ENCODE peak calls at places on chromosome 21, in six cellular contexts. L, D, T, I, S and E are unnamed samples.

GRCh38 chr21:18049461-18049860 is 195.2 kb upstream of the CHODL start:
- DNase-seq in L (no peak), D (no peak), T (no peak), I (no peak), S (no peak), E (no peak)

GRCh38 chr21:34983680-34984086 is 65.4 kb downstream of the RUNX1 start:
- DNase-seq in L (no peak), D (peak; percentile 25), T (no peak), I (no peak), S (no peak), E (no peak)

GRCh38 chr21:46661211-46661625 is 25.7 kb downstream of the PRMT2 start:
- DNase-seq in L (peak; percentile 66), D (no peak), T (peak; percentile 42), I (no peak), S (no peak), E (peak; percentile 46)

GRCh38 chr21:16865612-16866011 is 647.2 kb upstream of the CXADR start:
- DNase-seq in L (no peak), D (no peak), T (no peak), I (no peak), S (no peak), E (no peak)

GRCh38 chr21:29208666-29209059 is 78.2 kb downstream of the MAP3K7CL start:
- DNase-seq in L (no peak), D (no peak), T (no peak), I (no peak), S (no peak), E (no peak)

GRCh38 chr21:34793471-34793870 is 124.7 kb downstream of the CLIC6 start:
- DNase-seq in L (no peak), D (no peak), T (no peak), I (no peak), S (no peak), E (no peak)

GRCh38 chr21:43913928-43914327 is 48.9 kb downstream of the AGPAT3 start:
- DNase-seq in L (no peak), D (no peak), T (no peak), I (no peak), S (no peak), E (no peak)

GRCh38 chr21:43868461-43868860 is 3.4 kb downstream of the AGPAT3 start:
- DNase-seq in L (no peak), D (no peak), T (no peak), I (peak; percentile 51), S (no peak), E (no peak)

GRCh38 chr21:28257276-28257675 is 735.4 kb downstream of the LTN1 start:
- DNase-seq in L (no peak), D (no peak), T (no peak), I (no peak), S (no peak), E (no peak)

GRCh38 chr21:40146201-40146890 is 279.1 kb downstream of the PCP4 start:
- DNase-seq in L (no peak), D (no peak), T (no peak), I (no peak), S (no peak), E (no peak)

GRCh38 chr21:20997633-20998455 is at the start of gene NCAM2:
- DNase-seq in L (no peak), D (peak; percentile 58), T (peak; percentile 64), I (peak; percentile 70), S (no peak), E (peak; percentile 82)

GRCh38 chr21:40227111-40227510 is 359.9 kb downstream of the PCP4 start:
- DNase-seq in L (no peak), D (no peak), T (no peak), I (no peak), S (no peak), E (no peak)

GRCh38 chr21:35256468-35256988 is 207.4 kb upstream of the RUNX1 start:
- DNase-seq in L (no peak), D (peak; percentile 65), T (peak; percentile 78), I (peak; percentile 71), S (peak; percentile 89), E (no peak)

GRCh38 chr21:44259082-44259705 is 2.5 kb downstream of the DNMT3L start:
- DNase-seq in L (peak; percentile 2), D (no peak), T (no peak), I (no peak), S (no peak), E (no peak)

GRCh38 chr21:31284797-31285397 is 59.2 kb downstream of the TIAM1 start:
- DNase-seq in L (no peak), D (peak; percentile 55), T (no peak), I (no peak), S (peak; percentile 58), E (no peak)

GRCh38 chr21:25002676-25003075 is 604.6 kb downstream of the MRPL39 start:
- DNase-seq in L (no peak), D (no peak), T (no peak), I (no peak), S (no peak), E (no peak)

GRCh38 chr21:37220433-37220980 is 46.6 kb downstream of the VPS26C start:
- DNase-seq in L (no peak), D (peak; percentile 50), T (peak; percentile 23), I (peak; percentile 44), S (no peak), E (peak; percentile 72)

GRCh38 chr21:37224861-37225260 is 42.3 kb downstream of the VPS26C start:
- DNase-seq in L (no peak), D (no peak), T (no peak), I (no peak), S (no peak), E (no peak)

GRCh38 chr21:37223804-37224345 is 43.3 kb downstream of the VPS26C start:
- DNase-seq in L (no peak), D (no peak), T (no peak), I (no peak), S (no peak), E (no peak)

GRCh38 chr21:37219766-37220432 is 47.2 kb downstream of the VPS26C start:
- DNase-seq in L (no peak), D (no peak), T (no peak), I (no peak), S (no peak), E (peak; percentile 40)

GRCh38 chr21:37220981-37221664 is 46.0 kb downstream of the VPS26C start:
- DNase-seq in L (peak; percentile 86), D (peak; percentile 97), T (peak; percentile 95), I (peak; percentile 97), S (peak; percentile 42), E (peak; percentile 96)
- TF ChIP-seq POLR2A in L (peak; percentile 80), D (peak; percentile 96), T (peak; percentile 54), I (peak; percentile 48), S (no peak), E (peak; percentile 66)

GRCh38 chr21:33578214-33578613 is 10.3 kb downstream of the DONSON start:
- DNase-seq in L (no peak), D (no peak), T (no peak), I (no peak), S (no peak), E (no peak)
- TF ChIP-seq POLR2A in L (no peak), D (no peak), T (no peak), I (no peak), S (no peak), E (no peak)

DNA sequence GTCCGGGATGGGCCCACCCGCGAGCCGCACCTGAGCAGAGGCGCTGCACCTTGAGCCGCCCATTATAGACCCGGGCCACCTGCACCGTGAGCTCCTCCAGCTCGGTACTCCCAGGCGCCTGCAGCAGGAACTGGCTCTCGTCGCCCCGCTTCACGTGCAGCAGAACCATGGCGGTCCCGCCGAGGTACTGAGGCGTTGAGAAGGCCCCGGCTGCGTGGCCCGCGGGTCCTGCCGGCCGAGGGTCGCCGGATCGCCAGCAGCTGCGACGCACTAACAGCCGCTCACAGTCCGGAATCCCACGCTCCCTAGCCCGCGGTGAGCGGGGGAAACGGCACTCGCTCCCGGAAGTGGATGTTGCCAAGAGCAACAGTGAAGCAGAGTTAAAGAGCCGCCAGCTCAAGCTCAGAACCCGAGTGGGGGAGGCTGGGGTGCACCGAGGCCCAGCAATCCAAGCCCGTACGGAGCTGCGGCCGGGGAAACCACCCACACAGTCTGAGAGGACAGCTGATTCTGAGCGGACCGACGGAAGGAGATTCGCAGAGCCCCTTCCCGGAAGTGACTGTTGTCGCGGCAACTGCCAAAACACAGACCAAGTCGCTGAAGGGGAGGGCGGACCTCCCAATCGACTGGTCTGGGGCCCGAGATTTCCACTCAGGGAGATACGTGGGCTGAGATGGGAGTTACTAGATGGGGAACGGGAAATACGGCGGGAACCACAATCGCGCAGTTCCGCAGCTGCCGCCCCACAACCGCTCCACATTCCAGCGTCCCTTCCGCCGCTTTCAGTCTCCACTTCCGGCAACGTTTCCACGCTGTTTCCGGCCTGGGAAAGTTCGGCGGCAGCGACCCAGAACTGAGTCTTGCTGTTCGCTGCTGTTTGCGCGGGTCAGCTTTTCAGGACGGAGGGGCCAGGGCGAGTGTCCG is at the start of gene CFAP298:
- DNase-seq in L (peak; percentile 75), D (peak; percentile 86), T (peak; percentile 88), I (peak; percentile 88), S (peak; percentile 87), E (peak; percentile 95)
- TF ChIP-seq POLR2A in L (peak; percentile 48), D (peak; percentile 93), T (peak; percentile 34), I (no peak), S (peak; percentile 56), E (peak; percentile 78)

GRCh38 chr21:15771311-15771710 is 41.5 kb downstream of the USP25 start:
- DNase-seq in L (no peak), D (no peak), T (no peak), I (no peak), S (no peak), E (no peak)

GRCh38 chr21:15766952-15767603 is 37.3 kb downstream of the USP25 start:
- DNase-seq in L (no peak), D (no peak), T (no peak), I (no peak), S (no peak), E (no peak)

GRCh38 chr21:15768853-15769252 is 39.1 kb downstream of the USP25 start:
- DNase-seq in L (no peak), D (no peak), T (no peak), I (no peak), S (no peak), E (no peak)

GRCh38 chr21:15764878-15765277 is 35.1 kb downstream of the USP25 start:
- DNase-seq in L (no peak), D (no peak), T (no peak), I (no peak), S (no peak), E (no peak)

DNA sequence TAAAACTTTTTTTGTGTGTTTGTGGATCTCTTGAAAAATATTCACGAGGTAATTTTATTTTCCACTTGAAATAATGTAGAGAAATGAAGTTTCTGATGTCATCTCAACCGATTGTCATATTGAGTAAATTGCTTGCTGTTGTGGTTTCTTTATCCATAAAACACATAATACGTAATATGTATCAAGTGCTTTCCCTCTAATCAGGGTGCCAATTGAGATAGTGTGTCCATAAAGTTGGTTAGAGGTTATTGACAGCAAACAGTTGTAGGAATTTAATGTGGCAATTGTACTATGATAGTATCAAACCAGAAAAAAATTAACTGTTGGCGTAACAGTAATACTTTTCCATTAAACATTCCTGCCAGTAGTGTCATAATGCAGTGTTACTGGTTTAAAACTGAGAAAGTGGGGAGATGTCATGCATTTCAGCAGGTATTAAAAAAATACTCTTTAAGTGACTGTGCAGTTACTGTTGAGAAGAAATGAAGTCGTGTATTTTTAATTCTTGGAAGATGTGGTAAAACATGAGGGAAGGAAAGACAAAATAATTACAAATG is 38.3 kb downstream of the USP25 start:
- DNase-seq in L (no peak), D (no peak), T (no peak), I (no peak), S (no peak), E (no peak)
- TF ChIP-seq POLR2A in L (no peak), D (no peak), T (no peak), I (no peak), S (no peak), E (no peak)